ENCODE peak calls at places on chromosomes 12 and 14, in five cellular contexts. D is cardiac muscle cell, H is A549, S is tibial nerve, J is GM23338. B is an unnamed sample. For H3K4me1, the result is how much of the 10 kb centered on the place peaks cover.

GRCh38 chr12:54680374-54680773 is 32.2 kb upstream of the DCD start:
- DNase-seq in J (peak), S (no peak), H (peak), D (peak), B (no peak)

GRCh38 chr12:67893003-67893402 is 96.2 kb upstream of the IFNG-AS1 start:
- DNase-seq in J (no peak), S (no peak), H (no peak), D (no peak), B (no peak)

GRCh38 chr14:96038920-96039632 is at the start of gene C14orf132:
- DNase-seq in D (peak), J (peak), H (peak), S (peak), B (peak)

GRCh38 chr14:59321184-59321952 is 132.9 kb downstream of the DAAM1 start:
- DNase-seq in H (no peak), D (peak), S (no peak), J (no peak), B (no peak)

GRCh38 chr12:2783936-2784600 is 10.7 kb upstream of the FKBP4 start:
- DNase-seq in D (peak), S (no peak), H (peak), J (peak), B (peak)

GRCh38 chr14:61547186-61548121 is 147.9 kb upstream of the HIF1A start:
- DNase-seq in H (peak), S (no peak), J (no peak), D (peak), B (no peak)

GRCh38 chr14:37650356-37651037 is 55.1 kb downstream of the TTC6 start:
- DNase-seq in J (peak), S (no peak), D (no peak), H (no peak), B (no peak)

GRCh38 chr12:75910452-75910722 is 121.2 kb downstream of the PHLDA1 start:
- DNase-seq in J (no peak), D (no peak), H (no peak), S (no peak), B (no peak)

GRCh38 chr14:61229475-61229888 is 51.7 kb downstream of the TMEM30B start:
- DNase-seq in H (no peak), J (no peak), S (no peak), D (no peak), B (no peak)

GRCh38 chr12:81450920-81451739 is 308.0 kb downstream of the PPFIA2 start:
- DNase-seq in D (peak), H (peak), S (no peak), J (peak), B (peak)

GRCh38 chr14:34301107-34301734 is 160.8 kb downstream of the SPTSSA start:
- DNase-seq in H (peak), D (peak), J (peak), S (no peak), B (no peak)

GRCh38 chr14:89572566-89573398 is 155.7 kb upstream of the FOXN3 start:
- DNase-seq in J (no peak), H (no peak), D (no peak), S (no peak), B (no peak)

GRCh38 chr12:99154264-99154982 is 493.1 kb upstream of the GARIN6 start:
- DNase-seq in D (peak), S (no peak), J (peak), H (no peak), B (no peak)

GRCh38 chr12:57175428-57176138 is 28.2 kb upstream of the LRP1-AS start:
- DNase-seq in S (peak), J (peak), D (peak), H (peak), B (peak)

GRCh38 chr12:100141998-100142850 is 450 bp downstream of the BLTP3B start:
- DNase-seq in D (no peak), H (peak), S (no peak), J (peak), B (peak)

GRCh38 chr12:83036847-83037246 is 350.1 kb downstream of the TMTC2 start:
- DNase-seq in D (no peak), H (no peak), J (no peak), S (no peak), B (no peak)

GRCh38 chr14:72476657-72477499 is 417.0 kb downstream of the DPF3 start:
- DNase-seq in D (no peak), J (peak), H (peak), S (no peak), B (peak)

GRCh38 chr12:84805474-84805858 is 107.1 kb downstream of the SLC6A15 start:
- DNase-seq in D (no peak), J (peak), S (no peak), H (no peak), B (no peak)

GRCh38 chr12:132735496-132735895 is 24.9 kb downstream of the PGAM5 start:
- DNase-seq in H (no peak), D (no peak), S (no peak), J (no peak), B (no peak)

GRCh38 chr12:67751376-67751928 is 102.9 kb downstream of the DYRK2 start:
- DNase-seq in H (no peak), D (peak), S (no peak), J (no peak), B (no peak)

GRCh38 chr12:6089041-6089823 is 35.2 kb downstream of the VWF start:
- DNase-seq in D (no peak), H (peak), S (no peak), J (peak), B (no peak)

GRCh38 chr14:101894365-101895113 is 69.8 kb upstream of the DYNC1H1 start:
- DNase-seq in D (no peak), J (no peak), H (no peak), S (no peak), B (no peak)

GRCh38 chr12:6332459-6332858 is 9.4 kb downstream of the TNFRSF1A start:
- DNase-seq in J (no peak), S (no peak), D (peak), H (peak), B (no peak)

GRCh38 chr12:96587691-96588090 is 98.3 kb downstream of the CFAP54 start:
- DNase-seq in J (no peak), S (no peak), D (peak), H (no peak), B (no peak)

GRCh38 chr12:124992874-124993567 is 424 bp upstream of the BRI3BP start:
- DNase-seq in S (no peak), D (peak), H (peak), J (peak), B (peak)

GRCh38 chr12:104742551-104742961 is 215.5 kb downstream of the SLC41A2 start:
- DNase-seq in J (no peak), H (no peak), D (no peak), S (no peak), B (no peak)

GRCh38 chr12:61654698-61655097 is 605.5 kb upstream of the USP15 start:
- DNase-seq in S (no peak), J (no peak), D (no peak), H (peak), B (no peak)

GRCh38 chr12:27474344-27474743 is 27.8 kb downstream of the SMCO2 start:
- DNase-seq in S (no peak), D (peak), J (no peak), H (no peak), B (no peak)

GRCh38 chr12:110312581-110313360 is 31.7 kb downstream of the ATP2A2 start:
- DNase-seq in J (no peak), H (peak), D (peak), S (no peak), B (no peak)

GRCh38 chr14:94458558-94459200 is 6.1 kb upstream of the SERPINA11 start:
- DNase-seq in D (peak), S (no peak), H (no peak), J (no peak), B (no peak)

GRCh38 chr12:54300267-54300731 is 516 bp downstream of the NFE2 start:
- DNase-seq in J (no peak), H (no peak), S (no peak), D (no peak), B (no peak)

GRCh38 chr12:28575593-28576205 is 385.4 kb downstream of the CCDC91 start:
- DNase-seq in J (no peak), D (no peak), S (no peak), H (no peak), B (no peak)

GRCh38 chr12:52630104-52630500 is 11.7 kb upstream of the KRT73 start:
- DNase-seq in S (no peak), D (no peak), J (no peak), H (no peak), B (no peak)

GRCh38 chr14:76867536-76868452 is 41.6 kb downstream of the LRRC74A start:
- DNase-seq in J (no peak), D (no peak), H (no peak), S (no peak), B (peak)

GRCh38 chr12:59452259-59452658 is 143.6 kb upstream of the SLC16A7 start:
- DNase-seq in J (no peak), D (peak), H (no peak), S (no peak), B (no peak)

GRCh38 chr12:103884316-103884715 is 43.3 kb upstream of the NT5DC3 start:
- DNase-seq in S (no peak), D (peak), J (peak), H (peak), B (no peak)

GRCh38 chr12:1912580-1913376 is 5.7 kb downstream of the CACNA2D4 start:
- DNase-seq in D (no peak), S (no peak), H (no peak), J (no peak), B (peak)

GRCh38 chr12:42468341-42468821 is 121.2 kb downstream of the PRICKLE1 start:
- DNase-seq in D (peak), H (no peak), J (no peak), S (no peak), B (no peak)

GRCh38 chr12:115473257-115473956 is 789.4 kb upstream of the TBX3 start:
- DNase-seq in J (no peak), D (no peak), H (no peak), S (no peak), B (no peak)

GRCh38 chr14:39228509-39229221 is 5.0 kb upstream of the MIA2 start:
- DNase-seq in S (no peak), D (no peak), H (no peak), J (no peak), B (no peak)
- H3K27ac ChIP-seq in S (no peak), D (no peak), H (no peak), J (no peak), B (no peak)

GRCh38 chr14:23306412-23307145 is at the start of gene BCL2L2:
- DNase-seq in H (peak), D (peak), J (peak), S (peak), B (peak)

GRCh38 chr14:23306113-23306411 is 571 bp upstream of the BCL2L2 start:
- DNase-seq in H (no peak), S (no peak), D (no peak), J (peak), B (no peak)

GRCh38 chr14:23308721-23309445 is 2.2 kb downstream of the BCL2L2 start:
- DNase-seq in S (no peak), J (no peak), D (no peak), H (no peak), B (no peak)

GRCh38 chr14:23307146-23307447 is 464 bp downstream of the BCL2L2 start:
- DNase-seq in J (no peak), D (no peak), H (no peak), S (no peak), B (no peak)

GRCh38 chr14:23307687-23308644 is 1.3 kb downstream of the BCL2L2 start:
- DNase-seq in D (peak), J (no peak), H (peak), S (no peak), B (no peak)
- H3K4me3 ChIP-seq in D (peak), J (peak), H (peak), S (peak), B (no peak)

GRCh38 chr14:99548285-99548684 is 55.7 kb downstream of the CCDC85C start:
- DNase-seq in S (no peak), J (no peak), H (no peak), D (no peak), B (no peak)
- H3K4me1 ChIP-seq in S (under half), J (under half), H (under half), D (under half), B (under half)

GRCh38 chr12:111992464-111992863 is 20.5 kb downstream of the TMEM116 start:
- DNase-seq in D (no peak), J (no peak), S (no peak), H (no peak), B (no peak)

GRCh38 chr12:111995782-111996480 is 17.0 kb downstream of the TMEM116 start:
- DNase-seq in S (no peak), J (no peak), D (no peak), H (no peak), B (no peak)

GRCh38 chr12:111991946-111992345 is 21.0 kb downstream of the TMEM116 start:
- DNase-seq in D (peak), S (no peak), H (no peak), J (no peak), B (no peak)

GRCh38 chr12:111993290-111994150 is 19.4 kb downstream of the TMEM116 start:
- DNase-seq in D (no peak), J (no peak), S (no peak), H (no peak), B (no peak)

GRCh38 chr12:111991535-111991934 is 21.4 kb downstream of the TMEM116 start:
- DNase-seq in J (no peak), D (no peak), S (no peak), H (no peak), B (no peak)
- H3K27ac ChIP-seq in J (no peak), D (no peak), S (no peak), H (no peak), B (no peak)

GRCh38 chr12:24903305-24904088 is 45.4 kb downstream of the BCAT1 start:
- DNase-seq in J (no peak), S (no peak), D (peak), H (no peak), B (no peak)

GRCh38 chr12:24899503-24900098 is 49.3 kb downstream of the BCAT1 start:
- DNase-seq in H (no peak), D (no peak), S (no peak), J (no peak), B (no peak)

GRCh38 chr12:24902521-24903304 is 46.2 kb downstream of the BCAT1 start:
- DNase-seq in J (peak), H (no peak), S (no peak), D (peak), B (no peak)

GRCh38 chr12:24904871-24905270 is 44.0 kb downstream of the BCAT1 start:
- DNase-seq in S (no peak), J (peak), H (no peak), D (no peak), B (no peak)

GRCh38 chr12:24901975-24902461 is 46.9 kb downstream of the BCAT1 start:
- DNase-seq in H (no peak), S (no peak), J (peak), D (no peak), B (no peak)
- H3K4me3 ChIP-seq in H (no peak), S (peak), J (peak), D (peak), B (no peak)

GRCh38 chr12:30839643-30840190 is 85.0 kb upstream of the CAPRIN2 start:
- DNase-seq in H (no peak), S (no peak), D (no peak), J (no peak), B (no peak)

GRCh38 chr12:30840715-30841114 is 85.8 kb upstream of the TSPAN11 start:
- DNase-seq in S (no peak), D (no peak), J (peak), H (peak), B (no peak)

GRCh38 chr12:30835216-30835615 is 80.5 kb upstream of the CAPRIN2 start:
- DNase-seq in H (no peak), S (no peak), J (no peak), D (no peak), B (no peak)

GRCh38 chr12:30837595-30837994 is 82.8 kb upstream of the CAPRIN2 start:
- DNase-seq in H (peak), D (no peak), S (no peak), J (no peak), B (no peak)

DNA sequence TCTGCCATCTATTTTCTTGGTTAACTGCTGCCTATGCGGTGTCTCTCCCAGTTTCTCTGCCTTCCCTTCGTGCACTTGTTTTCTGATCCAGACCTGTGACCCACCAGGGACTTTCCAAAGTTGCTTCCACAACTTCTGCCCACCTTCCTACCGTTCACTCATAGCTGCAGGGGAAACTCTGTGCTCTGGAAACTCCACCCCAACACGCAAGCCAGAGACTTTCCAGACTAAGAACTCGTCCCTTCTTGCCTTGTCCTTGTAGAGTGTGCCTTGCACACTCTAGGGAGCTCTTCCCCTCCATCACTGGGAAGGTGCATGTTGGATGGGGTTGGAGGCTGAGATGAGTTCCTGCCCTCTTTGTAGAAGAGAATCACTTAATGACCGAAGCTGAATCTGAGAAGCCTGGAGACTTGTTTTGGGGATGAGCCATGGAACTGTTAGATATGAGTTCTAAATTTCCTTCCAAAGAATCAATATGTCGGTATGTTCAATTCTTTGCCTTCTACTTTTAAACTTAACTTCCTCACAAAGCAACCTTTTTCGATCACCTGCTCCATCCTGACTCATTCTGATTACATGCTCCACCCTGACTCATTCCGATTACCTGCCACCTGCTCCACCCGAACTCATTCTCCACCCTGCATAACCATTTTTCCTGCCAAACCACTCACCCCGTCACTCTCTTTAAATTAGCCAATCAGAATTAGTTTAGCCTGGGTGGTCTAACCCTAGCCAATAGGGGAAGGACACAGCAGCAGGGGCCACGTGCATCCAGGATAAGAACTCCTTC is 82.1 kb upstream of the CAPRIN2 start:
- DNase-seq in J (no peak), H (no peak), S (no peak), D (no peak), B (no peak)
- H3K4me1 ChIP-seq in J (under half), H (under half), S (under half), D (under half), B (under half)

GRCh38 chr14:74605531-74606223 is 6.4 kb downstream of the LTBP2 start:
- DNase-seq in S (no peak), H (no peak), D (no peak), J (no peak), B (no peak)
- H3K27ac ChIP-seq in S (peak), H (peak), D (no peak), J (no peak), B (no peak)

DNA sequence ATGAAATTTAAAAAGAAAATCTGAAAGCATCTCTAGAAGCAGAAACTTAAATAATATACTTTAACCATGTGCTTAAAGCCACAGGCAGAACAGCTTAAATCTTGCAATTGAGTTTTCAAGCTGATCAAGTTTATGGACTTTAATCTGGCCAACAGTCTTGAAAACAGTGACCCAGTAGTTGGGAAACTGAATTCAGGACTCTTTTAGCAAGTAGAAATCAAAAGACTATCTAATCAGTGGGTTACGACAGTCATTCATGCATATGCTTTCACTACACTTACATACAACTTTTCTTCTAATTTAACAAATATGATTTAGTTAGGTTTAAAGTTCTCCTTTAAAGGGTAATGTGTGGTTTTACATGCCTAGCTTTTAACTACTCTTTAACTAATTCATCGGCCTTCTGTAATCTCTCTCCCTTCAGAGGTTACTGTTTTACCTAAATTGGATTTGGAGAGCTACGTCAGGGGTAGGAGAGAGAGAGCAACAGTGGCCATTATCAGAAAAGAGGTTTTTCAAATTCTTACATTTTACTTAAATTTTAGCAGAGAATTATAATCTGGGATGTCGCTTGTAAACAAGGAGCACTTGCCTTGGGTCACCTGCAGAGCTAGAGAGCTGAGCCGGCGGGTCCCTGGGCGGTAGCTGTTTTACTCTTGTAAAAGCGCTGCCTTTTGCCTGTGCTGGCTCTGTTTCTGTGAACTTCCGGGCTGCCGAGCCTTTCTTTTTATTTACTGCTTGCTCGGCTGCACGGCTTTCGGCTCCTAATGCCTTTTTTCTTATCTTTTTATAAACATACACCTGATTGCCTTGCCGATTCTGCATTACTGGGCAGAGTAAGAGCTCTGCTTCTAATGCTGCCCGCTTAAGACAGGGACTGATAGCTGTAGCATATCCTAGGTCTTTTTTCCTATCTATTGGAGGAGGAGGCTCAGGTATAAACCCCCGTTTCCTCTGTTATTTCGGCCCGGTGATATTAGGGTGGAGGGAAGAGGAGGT is 17.4 kb upstream of the LYZ start:
- DNase-seq in H (no peak), D (no peak), S (peak), J (peak), B (no peak)
- H3K4me3 ChIP-seq in H (no peak), D (peak), S (peak), J (peak), B (peak)

GRCh38 chr14:69398053-69398817 is at the start of the genes ERH and SLC39A9:
- DNase-seq in J (peak), H (peak), D (peak), S (peak), B (peak)
- H3K4me1 ChIP-seq in J (under half), H (under half), D (under half), S (under half), B (under half)

GRCh38 chr12:102423447-102423846 is 56.9 kb downstream of the IGF1 start:
- DNase-seq in S (no peak), J (no peak), H (peak), D (peak), B (no peak)
- H3K27ac ChIP-seq in S (no peak), J (no peak), H (no peak), D (no peak), B (no peak)

B was measured in lung.